ENCODE peak calls at places on chromosomes 2 and 18, in four cellular contexts. C is K562, G is HepG2, X is GM12878. S is an unnamed sample.
A peak's percentile ranks its signal among the peaks of the same experiment; 100 is the strongest.

GRCh38 chr18:26488417-26489009 is 59.8 kb downstream of the KCTD1 start:
- DNase-seq in C (no peak), G (no peak), X (no peak), S (no peak)

GRCh38 chr2:178449700-178450573 is 1.0 kb downstream of the PRKRA start:
- DNase-seq in C (no peak), G (peak; percentile 37), X (no peak), S (no peak)

GRCh38 chr2:44233450-44234128 is 41.7 kb upstream of the SLC3A1 start:
- DNase-seq in C (no peak), G (peak; percentile 79), X (no peak), S (no peak)

GRCh38 chr2:134463726-134464076 is 209.8 kb downstream of the MGAT5 start:
- DNase-seq in C (no peak), G (no peak), X (no peak), S (no peak)

GRCh38 chr2:203772766-203773165 is 66.3 kb downstream of the CD28 start:
- DNase-seq in C (no peak), G (no peak), X (no peak), S (no peak)

GRCh38 chr18:27404855-27405254 is 219.7 kb upstream of the CHST9 start:
- DNase-seq in C (no peak), G (no peak), X (no peak), S (no peak)

GRCh38 chr2:237060518-237061312 is 25.0 kb upstream of the COPS8 start:
- DNase-seq in C (peak; percentile 16), G (peak; percentile 62), X (no peak), S (peak; percentile 61)

GRCh38 chr18:72013512-72013911 is 530.6 kb downstream of the CBLN2 start:
- DNase-seq in C (no peak), G (no peak), X (no peak), S (no peak)

GRCh38 chr2:206457188-206457634 is 13.9 kb downstream of the ADAM23 start:
- DNase-seq in C (no peak), G (no peak), X (peak; percentile 83), S (no peak)

GRCh38 chr2:164839914-164840457 is 1.6 kb downstream of the COBLL1 start:
- DNase-seq in C (no peak), G (peak; percentile 31), X (no peak), S (no peak)

GRCh38 chr2:188853307-188853706 is 120.9 kb upstream of the COL3A1 start:
- DNase-seq in C (no peak), G (no peak), X (no peak), S (no peak)

GRCh38 chr18:2515908-2516625 is 55.2 kb downstream of the METTL4 start:
- DNase-seq in C (no peak), G (peak; percentile 3), X (no peak), S (no peak)

GRCh38 chr2:58006256-58006951 is 40.2 kb upstream of the VRK2 start:
- DNase-seq in C (no peak), G (no peak), X (no peak), S (no peak)

GRCh38 chr2:216074380-216074779 is 7.2 kb downstream of the PECR start:
- DNase-seq in C (no peak), G (no peak), X (no peak), S (no peak)

GRCh38 chr2:49360051-49360767 is 205.9 kb upstream of the FSHR start:
- DNase-seq in C (no peak), G (no peak), X (no peak), S (no peak)

GRCh38 chr18:51195602-51196115 is 1.8 kb downstream of the MEX3C start:
- DNase-seq in C (peak; percentile 7), G (peak; percentile 87), X (no peak), S (peak; percentile 22)

GRCh38 chr2:145095641-145096435 is 575.9 kb upstream of the ZEB2 start:
- DNase-seq in C (no peak), G (no peak), X (no peak), S (no peak)

GRCh38 chr18:27966872-27967271 is 210.1 kb downstream of the CDH2 start:
- DNase-seq in C (no peak), G (no peak), X (no peak), S (no peak)

GRCh38 chr2:109545828-109546713 is 67.7 kb downstream of the SEPTIN10 start:
- DNase-seq in C (peak; percentile 57), G (peak; percentile 63), X (peak; percentile 39), S (peak; percentile 67)

GRCh38 chr2:166382-166781 is 97.5 kb downstream of the SH3YL1 start:
- DNase-seq in C (no peak), G (no peak), X (no peak), S (no peak)

GRCh38 chr2:224222320-224222719 is 179.6 kb downstream of the FAM124B start:
- DNase-seq in C (no peak), G (no peak), X (no peak), S (no peak)

GRCh38 chr2:179837408-179837807 is 24.0 kb downstream of the ZNF385B start:
- DNase-seq in C (no peak), G (peak; percentile 52), X (no peak), S (no peak)

GRCh38 chr2:19287324-19287723 is 71.1 kb downstream of the OSR1 start:
- DNase-seq in C (no peak), G (no peak), X (no peak), S (no peak)

GRCh38 chr2:40037303-40037702 is 258.2 kb upstream of the THUMPD2 start:
- DNase-seq in C (no peak), G (no peak), X (no peak), S (no peak)

GRCh38 chr2:95274291-95275150 is at the start of gene PROM2:
- DNase-seq in C (no peak), G (no peak), X (no peak), S (peak; percentile 76)

GRCh38 chr2:230913406-230913805 is 11.6 kb downstream of the GPR55 start:
- DNase-seq in C (peak; percentile 53), G (peak; percentile 40), X (no peak), S (no peak)

GRCh38 chr2:17972991-17973390 is 94.5 kb downstream of the KCNS3 start:
- DNase-seq in C (no peak), G (no peak), X (no peak), S (no peak)

GRCh38 chr18:2846638-2847340 is at the start of gene EMILIN2:
- DNase-seq in C (peak; percentile 70), G (no peak), X (no peak), S (peak; percentile 56)

GRCh38 chr18:36296591-36297418 is 708 bp upstream of the FHOD3 start:
- DNase-seq in C (peak; percentile 60), G (peak; percentile 32), X (no peak), S (peak; percentile 85)

GRCh38 chr2:204122425-204122824 is 185.9 kb downstream of the ICOS start:
- DNase-seq in C (no peak), G (no peak), X (no peak), S (no peak)

GRCh38 chr2:23700627-23701026 is 226.3 kb downstream of the ATAD2B start:
- DNase-seq in C (no peak), G (no peak), X (no peak), S (no peak)

GRCh38 chr18:67265464-67266245 is 250.9 kb downstream of the DSEL start:
- DNase-seq in C (no peak), G (no peak), X (no peak), S (no peak)

GRCh38 chr2:77488141-77488540 is 34.0 kb downstream of the LRRTM4 start:
- DNase-seq in C (no peak), G (no peak), X (no peak), S (no peak)

GRCh38 chr2:240965296-240965904 is 33.0 kb upstream of the SNED1 start:
- DNase-seq in C (no peak), G (no peak), X (no peak), S (no peak)

GRCh38 chr2:159230145-159230877 is 56.2 kb downstream of the WDSUB1 start:
- DNase-seq in C (no peak), G (no peak), X (no peak), S (no peak)

GRCh38 chr2:44941551-44942234 is at the start of gene SIX3:
- DNase-seq in C (no peak), G (no peak), X (no peak), S (peak; percentile 50)

GRCh38 chr2:73112913-73113633 is at the start of gene RAB11FIP5:
- DNase-seq in C (peak; percentile 94), G (peak; percentile 57), X (no peak), S (peak; percentile 86)

GRCh38 chr2:19982268-19982667 is 7.6 kb downstream of the WDR35 start:
- DNase-seq in C (no peak), G (peak; percentile 12), X (no peak), S (no peak)

GRCh38 chr18:36194719-36195315 is 7.5 kb downstream of the MOCOS start:
- DNase-seq in C (no peak), G (no peak), X (no peak), S (no peak)

GRCh38 chr2:127065299-127065931 is 41.5 kb downstream of the BIN1 start:
- DNase-seq in C (no peak), G (no peak), X (no peak), S (no peak)

GRCh38 chr2:127067620-127068350 is 39.2 kb downstream of the BIN1 start:
- DNase-seq in C (peak; percentile 76), G (peak; percentile 78), X (no peak), S (peak; percentile 80)

GRCh38 chr2:127065932-127066318 is 41.0 kb downstream of the BIN1 start:
- DNase-seq in C (no peak), G (no peak), X (no peak), S (no peak)

GRCh38 chr2:127068351-127068741 is 38.6 kb downstream of the BIN1 start:
- DNase-seq in C (no peak), G (no peak), X (no peak), S (no peak)

GRCh38 chr2:127066942-127067341 is 40.0 kb downstream of the BIN1 start:
- DNase-seq in C (no peak), G (no peak), X (no peak), S (no peak)
- TF ChIP-seq CBFB in C (no peak), G (no peak), X (no peak), S (no peak)

DNA sequence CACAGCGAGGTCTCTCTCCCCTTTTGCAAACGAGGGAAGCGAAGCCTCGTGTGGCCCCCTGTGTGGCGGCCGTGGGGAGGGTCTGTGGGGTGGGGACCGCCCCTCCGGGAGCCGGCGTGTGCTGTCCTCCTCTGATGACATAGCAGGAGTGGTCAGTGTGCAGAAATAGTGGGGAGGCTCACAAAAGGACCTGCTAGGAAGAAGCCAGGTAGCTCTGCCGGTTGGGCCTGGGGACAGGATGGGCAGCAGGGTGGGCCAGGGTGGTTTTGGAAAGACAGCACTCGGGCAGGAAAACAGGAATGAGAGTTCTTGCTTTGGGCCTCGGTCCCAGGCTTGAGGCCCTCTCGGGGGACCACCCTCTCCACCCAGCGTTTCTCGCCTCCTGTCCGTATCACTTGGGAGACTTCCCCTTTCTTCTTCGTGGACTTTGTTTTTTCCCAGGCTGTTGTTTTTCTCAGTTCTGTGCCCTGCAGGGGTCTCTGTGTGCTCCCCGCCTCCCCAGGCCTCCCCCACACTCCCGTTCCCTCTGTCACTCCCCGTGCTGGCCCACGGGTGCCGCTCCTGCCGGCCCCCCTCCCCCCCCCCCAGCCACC is 75.2 kb downstream of the KCNG2 start:
- DNase-seq in C (no peak), G (no peak), X (no peak), S (no peak)
- TF ChIP-seq TCF7 in C (no peak), G (no peak), X (no peak), S (no peak)

GRCh38 chr2:170180031-170180566 is 2.2 kb downstream of the MYO3B start:
- DNase-seq in C (no peak), G (no peak), X (peak; percentile 86), S (no peak)
- TF ChIP-seq NR2C2 in C (no peak), G (no peak), X (no peak), S (no peak)

GRCh38 chr2:103123516-103123915 is 361.7 kb downstream of the TMEM182 start:
- DNase-seq in C (no peak), G (no peak), X (no peak), S (no peak)
- TF ChIP-seq CBFB in C (no peak), G (no peak), X (no peak), S (no peak)

GRCh38 chr2:100876231-100876860 is 56.4 kb downstream of the NPAS2 start:
- DNase-seq in C (no peak), G (no peak), X (no peak), S (no peak)
- TF ChIP-seq TCF7 in C (no peak), G (no peak), X (no peak), S (no peak)

S was measured in WTC11.